ENCODE peak calls at places on chromosome 11, in seven cellular contexts. One of them, this sample, is unnamed.

GRCh38 chr11:665062-665706 is 28.1 kb downstream of the DRD4 start:
- DNase-seq in hippocampal formation: no peak
- DNase-seq in colonic mucosa: no peak
- DNase-seq in activated gamma-delta T cell treated with anti-CD3 and anti-CD28 coated beads, Interleukin-2, amount 50 U/mL, for 16 hours: no peak
- DNase-seq in activated T-helper 2 cell treated with anti-CD3 and anti-CD28 coated beads, Interferon-gamma antibody, Interleukin-2, Interleukin-4, amounts not matched to agents 10 μg/mL and 5 μg/mL and 100 μg/mL, durations not matched to agents 14 hours and 24 hours and 36 hours: no peak
- DNase-seq in activated CD4-positive, alpha-beta T cell treated with anti-CD3 and anti-CD28 coated beads for 24 hours: no peak
- DNase-seq in activated T-cell treated with anti-CD3 and anti-CD28 coated beads, Interleukin-2, amount 50 U/mL, for 24 hours: no peak
- DNase-seq in this sample: no peak

GRCh38 chr11:97079244-97079643 is 689.4 kb downstream of the JRKL start:
- DNase-seq in hippocampal formation: no peak
- DNase-seq in colonic mucosa: no peak
- DNase-seq in activated gamma-delta T cell treated with anti-CD3 and anti-CD28 coated beads, Interleukin-2, amount 50 U/mL, for 16 hours: no peak
- DNase-seq in activated T-helper 2 cell treated with anti-CD3 and anti-CD28 coated beads, Interferon-gamma antibody, Interleukin-2, Interleukin-4, amounts not matched to agents 10 μg/mL and 5 μg/mL and 100 μg/mL, durations not matched to agents 14 hours and 24 hours and 36 hours: no peak
- DNase-seq in activated CD4-positive, alpha-beta T cell treated with anti-CD3 and anti-CD28 coated beads for 24 hours: no peak
- DNase-seq in activated T-cell treated with anti-CD3 and anti-CD28 coated beads, Interleukin-2, amount 50 U/mL, for 24 hours: no peak
- DNase-seq in this sample: no peak

GRCh38 chr11:78318733-78319132 is 98.9 kb downstream of the GAB2 start:
- DNase-seq in hippocampal formation: peak
- DNase-seq in colonic mucosa: no peak
- DNase-seq in activated gamma-delta T cell treated with anti-CD3 and anti-CD28 coated beads, Interleukin-2, amount 50 U/mL, for 16 hours: no peak
- DNase-seq in activated T-helper 2 cell treated with anti-CD3 and anti-CD28 coated beads, Interferon-gamma antibody, Interleukin-2, Interleukin-4, amounts not matched to agents 10 μg/mL and 5 μg/mL and 100 μg/mL, durations not matched to agents 14 hours and 24 hours and 36 hours: no peak
- DNase-seq in activated CD4-positive, alpha-beta T cell treated with anti-CD3 and anti-CD28 coated beads for 24 hours: no peak
- DNase-seq in activated T-cell treated with anti-CD3 and anti-CD28 coated beads, Interleukin-2, amount 50 U/mL, for 24 hours: no peak
- DNase-seq in this sample: no peak

GRCh38 chr11:75014129-75014528 is 25.4 kb downstream of the NEU3 start:
- DNase-seq in hippocampal formation: no peak
- DNase-seq in colonic mucosa: no peak
- DNase-seq in activated gamma-delta T cell treated with anti-CD3 and anti-CD28 coated beads, Interleukin-2, amount 50 U/mL, for 16 hours: no peak
- DNase-seq in activated T-helper 2 cell treated with anti-CD3 and anti-CD28 coated beads, Interferon-gamma antibody, Interleukin-2, Interleukin-4, amounts not matched to agents 10 μg/mL and 5 μg/mL and 100 μg/mL, durations not matched to agents 14 hours and 24 hours and 36 hours: no peak
- DNase-seq in activated CD4-positive, alpha-beta T cell treated with anti-CD3 and anti-CD28 coated beads for 24 hours: no peak
- DNase-seq in activated T-cell treated with anti-CD3 and anti-CD28 coated beads, Interleukin-2, amount 50 U/mL, for 24 hours: no peak
- DNase-seq in this sample: no peak

GRCh38 chr11:33730716-33731115 is 5.5 kb downstream of the CD59 start:
- DNase-seq in hippocampal formation: no peak
- DNase-seq in colonic mucosa: no peak
- DNase-seq in activated gamma-delta T cell treated with anti-CD3 and anti-CD28 coated beads, Interleukin-2, amount 50 U/mL, for 16 hours: no peak
- DNase-seq in activated T-helper 2 cell treated with anti-CD3 and anti-CD28 coated beads, Interferon-gamma antibody, Interleukin-2, Interleukin-4, amounts not matched to agents 10 μg/mL and 5 μg/mL and 100 μg/mL, durations not matched to agents 14 hours and 24 hours and 36 hours: no peak
- DNase-seq in activated CD4-positive, alpha-beta T cell treated with anti-CD3 and anti-CD28 coated beads for 24 hours: no peak
- DNase-seq in activated T-cell treated with anti-CD3 and anti-CD28 coated beads, Interleukin-2, amount 50 U/mL, for 24 hours: no peak
- DNase-seq in this sample: no peak

GRCh38 chr11:7605544-7605943 is 67.8 kb downstream of the CYB5R2 start:
- DNase-seq in hippocampal formation: no peak
- DNase-seq in colonic mucosa: no peak
- DNase-seq in activated gamma-delta T cell treated with anti-CD3 and anti-CD28 coated beads, Interleukin-2, amount 50 U/mL, for 16 hours: no peak
- DNase-seq in activated T-helper 2 cell treated with anti-CD3 and anti-CD28 coated beads, Interferon-gamma antibody, Interleukin-2, Interleukin-4, amounts not matched to agents 10 μg/mL and 5 μg/mL and 100 μg/mL, durations not matched to agents 14 hours and 24 hours and 36 hours: no peak
- DNase-seq in activated CD4-positive, alpha-beta T cell treated with anti-CD3 and anti-CD28 coated beads for 24 hours: no peak
- DNase-seq in activated T-cell treated with anti-CD3 and anti-CD28 coated beads, Interleukin-2, amount 50 U/mL, for 24 hours: no peak
- DNase-seq in this sample: no peak

GRCh38 chr11:122720482-122720881 is 65.0 kb downstream of the UBASH3B start:
- DNase-seq in hippocampal formation: no peak
- DNase-seq in colonic mucosa: no peak
- DNase-seq in activated gamma-delta T cell treated with anti-CD3 and anti-CD28 coated beads, Interleukin-2, amount 50 U/mL, for 16 hours: no peak
- DNase-seq in activated T-helper 2 cell treated with anti-CD3 and anti-CD28 coated beads, Interferon-gamma antibody, Interleukin-2, Interleukin-4, amounts not matched to agents 10 μg/mL and 5 μg/mL and 100 μg/mL, durations not matched to agents 14 hours and 24 hours and 36 hours: no peak
- DNase-seq in activated CD4-positive, alpha-beta T cell treated with anti-CD3 and anti-CD28 coated beads for 24 hours: no peak
- DNase-seq in activated T-cell treated with anti-CD3 and anti-CD28 coated beads, Interleukin-2, amount 50 U/mL, for 24 hours: no peak
- DNase-seq in this sample: no peak

GRCh38 chr11:100861221-100861620 is 174.1 kb downstream of the ARHGAP42 start:
- DNase-seq in hippocampal formation: no peak
- DNase-seq in colonic mucosa: no peak
- DNase-seq in activated gamma-delta T cell treated with anti-CD3 and anti-CD28 coated beads, Interleukin-2, amount 50 U/mL, for 16 hours: no peak
- DNase-seq in activated T-helper 2 cell treated with anti-CD3 and anti-CD28 coated beads, Interferon-gamma antibody, Interleukin-2, Interleukin-4, amounts not matched to agents 10 μg/mL and 5 μg/mL and 100 μg/mL, durations not matched to agents 14 hours and 24 hours and 36 hours: no peak
- DNase-seq in activated CD4-positive, alpha-beta T cell treated with anti-CD3 and anti-CD28 coated beads for 24 hours: no peak
- DNase-seq in activated T-cell treated with anti-CD3 and anti-CD28 coated beads, Interleukin-2, amount 50 U/mL, for 24 hours: no peak
- DNase-seq in this sample: no peak

GRCh38 chr11:2551131-2551530 is 106.3 kb downstream of the KCNQ1 start:
- DNase-seq in hippocampal formation: no peak
- DNase-seq in colonic mucosa: no peak
- DNase-seq in activated gamma-delta T cell treated with anti-CD3 and anti-CD28 coated beads, Interleukin-2, amount 50 U/mL, for 16 hours: no peak
- DNase-seq in activated T-helper 2 cell treated with anti-CD3 and anti-CD28 coated beads, Interferon-gamma antibody, Interleukin-2, Interleukin-4, amounts not matched to agents 10 μg/mL and 5 μg/mL and 100 μg/mL, durations not matched to agents 14 hours and 24 hours and 36 hours: no peak
- DNase-seq in activated CD4-positive, alpha-beta T cell treated with anti-CD3 and anti-CD28 coated beads for 24 hours: no peak
- DNase-seq in activated T-cell treated with anti-CD3 and anti-CD28 coated beads, Interleukin-2, amount 50 U/mL, for 24 hours: no peak
- DNase-seq in this sample: no peak

GRCh38 chr11:15826826-15827225 is 529.5 kb downstream of the SOX6 start:
- DNase-seq in hippocampal formation: peak
- DNase-seq in colonic mucosa: peak
- DNase-seq in activated gamma-delta T cell treated with anti-CD3 and anti-CD28 coated beads, Interleukin-2, amount 50 U/mL, for 16 hours: no peak
- DNase-seq in activated T-helper 2 cell treated with anti-CD3 and anti-CD28 coated beads, Interferon-gamma antibody, Interleukin-2, Interleukin-4, amounts not matched to agents 10 μg/mL and 5 μg/mL and 100 μg/mL, durations not matched to agents 14 hours and 24 hours and 36 hours: no peak
- DNase-seq in activated CD4-positive, alpha-beta T cell treated with anti-CD3 and anti-CD28 coated beads for 24 hours: no peak
- DNase-seq in activated T-cell treated with anti-CD3 and anti-CD28 coated beads, Interleukin-2, amount 50 U/mL, for 24 hours: no peak
- DNase-seq in this sample: no peak

GRCh38 chr11:76365038-76365679 is 15.8 kb downstream of the THAP12 start:
- DNase-seq in hippocampal formation: no peak
- DNase-seq in colonic mucosa: no peak
- DNase-seq in activated gamma-delta T cell treated with anti-CD3 and anti-CD28 coated beads, Interleukin-2, amount 50 U/mL, for 16 hours: no peak
- DNase-seq in activated T-helper 2 cell treated with anti-CD3 and anti-CD28 coated beads, Interferon-gamma antibody, Interleukin-2, Interleukin-4, amounts not matched to agents 10 μg/mL and 5 μg/mL and 100 μg/mL, durations not matched to agents 14 hours and 24 hours and 36 hours: no peak
- DNase-seq in activated CD4-positive, alpha-beta T cell treated with anti-CD3 and anti-CD28 coated beads for 24 hours: no peak
- DNase-seq in activated T-cell treated with anti-CD3 and anti-CD28 coated beads, Interleukin-2, amount 50 U/mL, for 24 hours: no peak
- DNase-seq in this sample: no peak

GRCh38 chr11:33988586-33989370 is 62.8 kb upstream of the CAPRIN1 start:
- DNase-seq in hippocampal formation: no peak
- DNase-seq in colonic mucosa: no peak
- DNase-seq in activated gamma-delta T cell treated with anti-CD3 and anti-CD28 coated beads, Interleukin-2, amount 50 U/mL, for 16 hours: no peak
- DNase-seq in activated T-helper 2 cell treated with anti-CD3 and anti-CD28 coated beads, Interferon-gamma antibody, Interleukin-2, Interleukin-4, amounts not matched to agents 10 μg/mL and 5 μg/mL and 100 μg/mL, durations not matched to agents 14 hours and 24 hours and 36 hours: no peak
- DNase-seq in activated CD4-positive, alpha-beta T cell treated with anti-CD3 and anti-CD28 coated beads for 24 hours: no peak
- DNase-seq in activated T-cell treated with anti-CD3 and anti-CD28 coated beads, Interleukin-2, amount 50 U/mL, for 24 hours: no peak
- DNase-seq in this sample: no peak

GRCh38 chr11:83157755-83158473 is 983 bp downstream of the PCF11 start:
- DNase-seq in hippocampal formation: peak
- DNase-seq in colonic mucosa: peak
- DNase-seq in activated gamma-delta T cell treated with anti-CD3 and anti-CD28 coated beads, Interleukin-2, amount 50 U/mL, for 16 hours: peak
- DNase-seq in activated T-helper 2 cell treated with anti-CD3 and anti-CD28 coated beads, Interferon-gamma antibody, Interleukin-2, Interleukin-4, amounts not matched to agents 10 μg/mL and 5 μg/mL and 100 μg/mL, durations not matched to agents 14 hours and 24 hours and 36 hours: peak
- DNase-seq in activated CD4-positive, alpha-beta T cell treated with anti-CD3 and anti-CD28 coated beads for 24 hours: no peak
- DNase-seq in activated T-cell treated with anti-CD3 and anti-CD28 coated beads, Interleukin-2, amount 50 U/mL, for 24 hours: peak
- DNase-seq in this sample: peak

This sample was measured in T-helper 2 cell treated with Interferon-gamma antibody and Interleukin-4, amounts not matched to agents 5 μg/mL and 100 μg/mL, for 36 hours.